ENCODE peak calls at places on chromosomes 16 and 17, in six cellular contexts. Y, J, O, W, X and U are unnamed samples.
A peak's percentile ranks its signal among the peaks of the same experiment; 100 is the strongest.

GRCh38 chr16:10114411-10114810 is 67.8 kb downstream of the GRIN2A start:
- DNase-seq in O (no peak), J (no peak), Y (no peak), X (no peak), W (no peak), U (no peak)

GRCh38 chr17:70084476-70084875 is 9.5 kb downstream of the KCNJ16 start:
- DNase-seq in X (no peak), W (no peak), Y (no peak), J (no peak), O (no peak), U (no peak)

GRCh38 chr16:19517424-19518089 is 4.3 kb downstream of the GDE1 start:
- DNase-seq in O (no peak), X (no peak), Y (no peak), J (no peak), W (no peak), U (no peak)

GRCh38 chr16:52921104-52921503 is 131.6 kb downstream of the CHD9NB start:
- DNase-seq in W (no peak), X (no peak), Y (no peak), O (no peak), J (no peak), U (no peak)

GRCh38 chr17:30267625-30268024 is 24.1 kb downstream of the BLMH start:
- DNase-seq in X (no peak), O (no peak), J (no peak), W (no peak), Y (no peak), U (no peak)

GRCh38 chr16:63690961-63691360 is 1430.9 kb downstream of the CDH11 start:
- DNase-seq in W (no peak), X (no peak), J (no peak), O (no peak), Y (no peak), U (no peak)

GRCh38 chr16:64144612-64145011 is 977.3 kb downstream of the CDH11 start:
- DNase-seq in O (no peak), X (no peak), J (no peak), W (no peak), Y (no peak), U (no peak)

GRCh38 chr16:69276143-69277115 is 34.7 kb upstream of the VPS4A start:
- DNase-seq in W (peak; percentile 88), O (no peak), X (no peak), Y (no peak), J (peak; percentile 54), U (no peak)

GRCh38 chr17:76232342-76232741 is 8.0 kb downstream of the RNF157 start:
- DNase-seq in J (no peak), O (no peak), X (no peak), W (no peak), Y (no peak), U (no peak)

GRCh38 chr17:3626831-3627565 is 9.1 kb downstream of the SHPK start:
- DNase-seq in O (no peak), J (no peak), X (no peak), W (no peak), Y (no peak), U (no peak)

GRCh38 chr17:76404976-76405563 is 20.7 kb downstream of the SPHK1 start:
- DNase-seq in W (no peak), X (no peak), J (no peak), Y (no peak), O (no peak), U (no peak)

GRCh38 chr17:29617125-29617480 is 5.6 kb downstream of the CORO6 start:
- DNase-seq in X (peak; percentile 93), J (no peak), Y (peak; percentile 89), W (peak; percentile 96), O (peak; percentile 78), U (peak; percentile 82)

GRCh38 chr17:22492331-22492730 is 800.0 kb downstream of the KCNJ18 start:
- DNase-seq in J (no peak), X (no peak), Y (no peak), O (no peak), W (no peak), U (no peak)

GRCh38 chr16:48347980-48348379 is 37.2 kb downstream of the SIAH1 start:
- DNase-seq in W (no peak), J (no peak), O (peak; percentile 43), Y (no peak), X (no peak), U (no peak)

GRCh38 chr17:31492206-31492605 is 100.7 kb downstream of the RAB11FIP4 start:
- DNase-seq in Y (no peak), O (no peak), J (no peak), W (no peak), X (no peak), U (no peak)

GRCh38 chr16:49519741-49520140 is 146.1 kb downstream of the C16orf78 start:
- DNase-seq in J (no peak), X (no peak), W (no peak), O (no peak), Y (no peak), U (no peak)

GRCh38 chr16:67939507-67940435 is 3.1 kb upstream of the PSMB10 start:
- DNase-seq in W (peak; percentile 85), J (no peak), X (no peak), Y (no peak), O (no peak), U (no peak)

GRCh38 chr16:84183911-84184310 is 2.9 kb downstream of the TAF1C start:
- DNase-seq in J (no peak), W (no peak), Y (no peak), X (no peak), O (no peak), U (no peak)
- TF ChIP-seq CTCF in J (no peak), W (no peak), Y (no peak), X (no peak), O (no peak), U (no peak)

GRCh38 chr16:73058221-73058615 is 10.3 kb upstream of the ZFHX3 start:
- DNase-seq in J (no peak), Y (no peak), W (no peak), X (peak; percentile 70), O (peak; percentile 33), U (peak; percentile 61)

GRCh38 chr16:73056383-73056782 is 8.5 kb upstream of the ZFHX3 start:
- DNase-seq in O (no peak), X (no peak), J (no peak), W (no peak), Y (no peak), U (no peak)

GRCh38 chr16:73058616-73059409 is 10.9 kb upstream of the ZFHX3 start:
- DNase-seq in O (peak; percentile 71), W (no peak), Y (no peak), J (no peak), X (peak; percentile 60), U (peak; percentile 75)

GRCh38 chr16:73056911-73057310 is 9.0 kb upstream of the ZFHX3 start:
- DNase-seq in X (no peak), O (no peak), J (no peak), W (no peak), Y (no peak), U (no peak)

GRCh38 chr16:73057369-73058210 is 9.7 kb upstream of the ZFHX3 start:
- DNase-seq in Y (no peak), J (no peak), X (peak; percentile 54), W (no peak), O (peak; percentile 51), U (peak; percentile 62)
- TF ChIP-seq CTCF in Y (no peak), J (peak; percentile 33), X (peak; percentile 3), W (no peak), O (no peak), U (no peak)

DNA sequence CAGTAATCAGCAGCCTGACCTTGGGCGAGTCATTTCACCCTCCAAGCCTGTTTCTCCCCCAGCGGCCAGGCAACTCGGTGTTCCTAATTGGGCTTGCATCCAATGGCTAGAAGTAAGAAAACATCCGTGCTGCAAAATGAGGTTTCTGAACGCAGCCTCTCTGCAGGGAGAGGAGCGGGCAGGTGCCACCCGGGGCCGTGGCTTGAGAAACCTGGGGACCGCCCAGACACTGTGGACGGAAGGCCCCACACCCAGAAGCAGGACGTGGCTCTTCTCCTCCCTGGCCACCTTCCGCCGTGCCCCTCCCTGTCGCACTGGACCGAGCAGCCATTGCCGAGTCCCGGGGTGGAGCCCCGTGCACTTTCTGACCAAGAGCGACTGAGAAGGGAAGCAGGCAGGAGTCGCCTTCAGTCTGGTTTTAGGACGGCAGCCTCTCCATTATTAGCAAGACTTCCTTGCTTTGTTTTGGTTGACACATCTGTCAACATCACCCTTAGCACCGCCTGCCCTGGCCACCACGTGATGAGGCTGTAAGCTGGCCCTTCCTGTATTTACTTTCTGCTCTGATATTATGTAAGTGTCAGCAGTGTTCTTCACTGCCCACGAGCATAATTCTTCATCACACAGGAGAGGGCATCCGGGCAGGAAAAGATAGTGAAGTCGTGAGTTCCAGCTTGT is 785 bp downstream of the HERPUD1 start:
- DNase-seq in Y (peak; percentile 20), J (peak; percentile 72), O (peak; percentile 61), X (peak; percentile 78), W (peak; percentile 95), U (peak; percentile 54)
- TF ChIP-seq CTCF in Y (no peak), J (no peak), O (no peak), X (peak; percentile 5), W (no peak), U (no peak)

DNA sequence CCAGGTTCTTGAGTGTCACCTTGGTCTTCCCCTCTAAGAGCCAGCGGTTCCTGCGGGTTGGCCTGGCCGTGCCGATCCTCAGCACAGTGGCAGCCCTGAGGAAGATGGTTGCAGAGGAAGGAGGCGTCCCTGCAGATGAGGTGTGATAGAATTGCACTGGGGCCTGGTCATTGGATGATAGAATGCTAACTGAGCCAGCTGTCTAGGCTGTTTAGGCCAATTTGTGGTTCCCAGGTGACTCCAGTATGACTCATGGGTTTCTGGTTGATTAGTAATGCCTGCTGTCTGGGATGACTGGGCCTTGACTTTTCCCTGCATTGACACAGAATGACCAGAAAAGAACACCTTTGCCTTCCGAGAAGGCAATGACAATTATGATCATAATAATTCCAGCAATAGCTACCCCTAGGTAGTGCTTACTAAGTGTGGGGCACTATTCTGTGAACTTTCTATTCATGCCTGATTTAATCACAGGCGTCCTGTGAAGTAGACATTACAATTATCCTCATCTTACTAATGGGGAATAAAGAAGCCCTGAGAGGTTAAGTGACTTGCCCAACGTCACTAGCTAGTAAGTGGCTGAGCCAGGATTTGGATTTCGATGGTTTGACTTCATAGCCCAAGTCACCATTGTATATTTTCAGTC is 31.5 kb downstream of the USP43 start:
- DNase-seq in O (no peak), Y (no peak), W (no peak), J (no peak), X (peak; percentile 47), U (no peak)
- TF ChIP-seq CTCF in O (no peak), Y (no peak), W (no peak), J (no peak), X (no peak), U (no peak)